ENCODE peak calls at places on chromosome 17, in five cellular contexts. One of them, this sample, is unnamed.

GRCh38 chr17:65783845-65784334 is 222.4 kb upstream of the AXIN2 start:
- DNase-seq in suprapubic skin: no peak
- DNase-seq in upper lobe of left lung: no peak
- DNase-seq in SJCRH30: no peak
- DNase-seq in breast epithelium: no peak
- DNase-seq in this sample: no peak

GRCh38 chr17:31740611-31741082 is 118.4 kb downstream of the COPRS start:
- DNase-seq in suprapubic skin: no peak
- DNase-seq in upper lobe of left lung: no peak
- DNase-seq in SJCRH30: no peak
- DNase-seq in breast epithelium: no peak
- DNase-seq in this sample: no peak

GRCh38 chr17:10681866-10682446 is 15.4 kb downstream of the SCO1 start:
- DNase-seq in suprapubic skin: no peak
- DNase-seq in upper lobe of left lung: no peak
- DNase-seq in SJCRH30: no peak
- DNase-seq in breast epithelium: no peak
- DNase-seq in this sample: no peak

GRCh38 chr17:18323507-18324139 is 8.5 kb downstream of the SMCR8 start:
- DNase-seq in suprapubic skin: no peak
- DNase-seq in upper lobe of left lung: no peak
- DNase-seq in SJCRH30: no peak
- DNase-seq in breast epithelium: no peak
- DNase-seq in this sample: no peak

GRCh38 chr17:2704031-2704889 is 7.3 kb downstream of the CLUH start:
- DNase-seq in suprapubic skin: no peak
- DNase-seq in upper lobe of left lung: no peak
- DNase-seq in SJCRH30: no peak
- DNase-seq in breast epithelium: peak; percentile 50
- DNase-seq in this sample: no peak

GRCh38 chr17:2025622-2026309 is 632 bp upstream of the RTN4RL1 start:
- DNase-seq in suprapubic skin: peak; percentile 91
- DNase-seq in upper lobe of left lung: peak; percentile 75
- DNase-seq in SJCRH30: peak; percentile 65
- DNase-seq in breast epithelium: peak; percentile 85
- DNase-seq in this sample: no peak

GRCh38 chr17:64386412-64387144 is 4.1 kb downstream of the PECAM1 start:
- DNase-seq in suprapubic skin: no peak
- DNase-seq in upper lobe of left lung: no peak
- DNase-seq in SJCRH30: no peak
- DNase-seq in breast epithelium: no peak
- DNase-seq in this sample: no peak

GRCh38 chr17:77527836-77528505 is 387.2 kb downstream of the SEC14L1 start:
- DNase-seq in suprapubic skin: no peak
- DNase-seq in upper lobe of left lung: no peak
- DNase-seq in SJCRH30: no peak
- DNase-seq in breast epithelium: no peak
- DNase-seq in this sample: no peak

GRCh38 chr17:39261286-39261685 is 35.5 kb upstream of the STAC2 start:
- DNase-seq in suprapubic skin: no peak
- DNase-seq in upper lobe of left lung: no peak
- DNase-seq in SJCRH30: no peak
- DNase-seq in breast epithelium: no peak
- DNase-seq in this sample: no peak

GRCh38 chr17:47315451-47316266 is 8.1 kb upstream of the EFCAB13 start:
- DNase-seq in suprapubic skin: no peak
- DNase-seq in upper lobe of left lung: no peak
- DNase-seq in SJCRH30: peak; percentile 53
- DNase-seq in breast epithelium: no peak
- DNase-seq in this sample: no peak

GRCh38 chr17:61660726-61661125 is 69.7 kb upstream of the NACA2 start:
- DNase-seq in suprapubic skin: no peak
- DNase-seq in upper lobe of left lung: no peak
- DNase-seq in SJCRH30: no peak
- DNase-seq in breast epithelium: no peak
- DNase-seq in this sample: no peak

GRCh38 chr17:58330997-58331814 is 2.6 kb upstream of the TSPOAP1 start:
- DNase-seq in suprapubic skin: no peak
- DNase-seq in upper lobe of left lung: peak; percentile 77
- DNase-seq in SJCRH30: no peak
- DNase-seq in breast epithelium: no peak
- DNase-seq in this sample: no peak

GRCh38 chr17:2723505-2723996 is 12.0 kb upstream of the CLUH start:
- DNase-seq in suprapubic skin: no peak
- DNase-seq in upper lobe of left lung: no peak
- DNase-seq in SJCRH30: no peak
- DNase-seq in breast epithelium: no peak
- DNase-seq in this sample: no peak

GRCh38 chr17:28973414-28973813 is 22.1 kb upstream of the PHF12 start:
- DNase-seq in suprapubic skin: no peak
- DNase-seq in upper lobe of left lung: peak; percentile 37
- DNase-seq in SJCRH30: peak; percentile 82
- DNase-seq in breast epithelium: no peak
- DNase-seq in this sample: no peak

GRCh38 chr17:71494045-71494444 is 626.8 kb upstream of the SOX9 start:
- DNase-seq in suprapubic skin: no peak
- DNase-seq in upper lobe of left lung: no peak
- DNase-seq in SJCRH30: no peak
- DNase-seq in breast epithelium: no peak
- DNase-seq in this sample: no peak

GRCh38 chr17:43360376-43360738 is 38.4 kb upstream of the ARL4D start:
- DNase-seq in suprapubic skin: no peak
- DNase-seq in upper lobe of left lung: no peak
- DNase-seq in SJCRH30: peak; percentile 37
- DNase-seq in breast epithelium: no peak
- DNase-seq in this sample: no peak

GRCh38 chr17:21239680-21240374 is 13.4 kb downstream of the NATD1 start:
- DNase-seq in suprapubic skin: no peak
- DNase-seq in upper lobe of left lung: no peak
- DNase-seq in SJCRH30: no peak
- DNase-seq in breast epithelium: no peak
- DNase-seq in this sample: no peak

GRCh38 chr17:7098802-7099459 is 15.7 kb downstream of the ASGR2 start:
- DNase-seq in suprapubic skin: no peak
- DNase-seq in upper lobe of left lung: no peak
- DNase-seq in SJCRH30: no peak
- DNase-seq in breast epithelium: no peak
- DNase-seq in this sample: no peak

GRCh38 chr17:81083125-81083765 is 48.3 kb downstream of the BAIAP2 start:
- DNase-seq in suprapubic skin: no peak
- DNase-seq in upper lobe of left lung: peak; percentile 93
- DNase-seq in SJCRH30: no peak
- DNase-seq in breast epithelium: peak; percentile 84
- DNase-seq in this sample: no peak

GRCh38 chr17:19940722-19941464 is 36.7 kb downstream of the AKAP10 start:
- DNase-seq in suprapubic skin: no peak
- DNase-seq in upper lobe of left lung: no peak
- DNase-seq in SJCRH30: no peak
- DNase-seq in breast epithelium: no peak
- DNase-seq in this sample: no peak

GRCh38 chr17:40836020-40836419 is 13.6 kb upstream of the KRT10 start:
- DNase-seq in suprapubic skin: no peak
- DNase-seq in upper lobe of left lung: no peak
- DNase-seq in SJCRH30: no peak
- DNase-seq in breast epithelium: no peak
- DNase-seq in this sample: no peak

GRCh38 chr17:33269337-33270060 is 23.6 kb downstream of the ASIC2 start:
- DNase-seq in suprapubic skin: no peak
- DNase-seq in upper lobe of left lung: no peak
- DNase-seq in SJCRH30: no peak
- DNase-seq in breast epithelium: no peak
- DNase-seq in this sample: no peak

GRCh38 chr17:68222586-68222985 is 25.3 kb upstream of the AMZ2 start:
- DNase-seq in suprapubic skin: no peak
- DNase-seq in upper lobe of left lung: no peak
- DNase-seq in SJCRH30: no peak
- DNase-seq in breast epithelium: no peak
- DNase-seq in this sample: no peak

GRCh38 chr17:61517843-61518606 is 65.8 kb downstream of the TBX4 start:
- DNase-seq in suprapubic skin: no peak
- DNase-seq in upper lobe of left lung: no peak
- DNase-seq in SJCRH30: no peak
- DNase-seq in breast epithelium: no peak
- DNase-seq in this sample: no peak

GRCh38 chr17:45087496-45087975 is 26.4 kb downstream of the NMT1 start:
- DNase-seq in suprapubic skin: no peak
- DNase-seq in upper lobe of left lung: no peak
- DNase-seq in SJCRH30: no peak
- DNase-seq in breast epithelium: no peak
- DNase-seq in this sample: no peak

GRCh38 chr17:40168262-40168832 is 8.9 kb upstream of the RAPGEFL1 start:
- DNase-seq in suprapubic skin: no peak
- DNase-seq in upper lobe of left lung: peak; percentile 45
- DNase-seq in SJCRH30: peak; percentile 31
- DNase-seq in breast epithelium: no peak
- DNase-seq in this sample: no peak

GRCh38 chr17:28506763-28507487 is 777 bp downstream of the FOXN1 start:
- DNase-seq in suprapubic skin: no peak
- DNase-seq in upper lobe of left lung: no peak
- DNase-seq in SJCRH30: no peak
- DNase-seq in breast epithelium: no peak
- DNase-seq in this sample: no peak

GRCh38 chr17:77281904-77282367 is 141.2 kb downstream of the SEC14L1 start:
- DNase-seq in suprapubic skin: no peak
- DNase-seq in upper lobe of left lung: peak; percentile 43
- DNase-seq in SJCRH30: no peak
- DNase-seq in breast epithelium: no peak
- DNase-seq in this sample: no peak

GRCh38 chr17:76268015-76268749 is 3.0 kb downstream of the UBALD2 start:
- DNase-seq in suprapubic skin: peak; percentile 93
- DNase-seq in upper lobe of left lung: peak; percentile 95
- DNase-seq in SJCRH30: no peak
- DNase-seq in breast epithelium: no peak
- DNase-seq in this sample: no peak
- H3K27ac ChIP-seq in suprapubic skin: peak overlapping the region; percentile 56
- H3K27ac ChIP-seq in upper lobe of left lung: peak overlapping the region; percentile 96
- H3K27ac ChIP-seq in SJCRH30: no peak overlapping the region
- H3K27ac ChIP-seq in breast epithelium: peak overlapping the region; percentile 84
- H3K27ac ChIP-seq in this sample: no peak overlapping the region

GRCh38 chr17:15886804-15887203 is 58.1 kb upstream of the ADORA2B start:
- DNase-seq in suprapubic skin: no peak
- DNase-seq in upper lobe of left lung: peak; percentile 45
- DNase-seq in SJCRH30: no peak
- DNase-seq in breast epithelium: no peak
- DNase-seq in this sample: no peak
- H3K4me1 ChIP-seq in suprapubic skin: no peaks in the 10 kb centered on the region
- H3K4me1 ChIP-seq in upper lobe of left lung: peaks cover 3% of the 10 kb centered on the region
- H3K4me1 ChIP-seq in SJCRH30: no peaks in the 10 kb centered on the region
- H3K4me1 ChIP-seq in breast epithelium: no peaks in the 10 kb centered on the region
- H3K4me1 ChIP-seq in this sample: no peaks in the 10 kb centered on the region

GRCh38 chr17:83111516-83112282 is 32.3 kb downstream of the METRNL start:
- DNase-seq in suprapubic skin: no peak
- DNase-seq in upper lobe of left lung: no peak
- DNase-seq in SJCRH30: no peak
- DNase-seq in breast epithelium: no peak
- DNase-seq in this sample: no peak

GRCh38 chr17:83108709-83109108 is 29.3 kb downstream of the METRNL start:
- DNase-seq in suprapubic skin: no peak
- DNase-seq in upper lobe of left lung: no peak
- DNase-seq in SJCRH30: no peak
- DNase-seq in breast epithelium: no peak
- DNase-seq in this sample: no peak

GRCh38 chr17:83110755-83111154 is 31.3 kb downstream of the METRNL start:
- DNase-seq in suprapubic skin: no peak
- DNase-seq in upper lobe of left lung: no peak
- DNase-seq in SJCRH30: no peak
- DNase-seq in breast epithelium: no peak
- DNase-seq in this sample: no peak

GRCh38 chr17:83109386-83109785 is 30.0 kb downstream of the METRNL start:
- DNase-seq in suprapubic skin: no peak
- DNase-seq in upper lobe of left lung: no peak
- DNase-seq in SJCRH30: no peak
- DNase-seq in breast epithelium: no peak
- DNase-seq in this sample: no peak

GRCh38 chr17:83109793-83110645 is 30.6 kb downstream of the METRNL start:
- DNase-seq in suprapubic skin: peak; percentile 98
- DNase-seq in upper lobe of left lung: peak; percentile 93
- DNase-seq in SJCRH30: peak; percentile 99
- DNase-seq in breast epithelium: peak; percentile 94
- DNase-seq in this sample: peak; percentile 98
- H3K27ac ChIP-seq in suprapubic skin: peak overlapping the region; percentile 82
- H3K27ac ChIP-seq in upper lobe of left lung: peak overlapping the region; percentile 90
- H3K27ac ChIP-seq in SJCRH30: peak overlapping the region; percentile 95
- H3K27ac ChIP-seq in breast epithelium: peak overlapping the region; percentile 83
- H3K27ac ChIP-seq in this sample: peak overlapping the region; percentile 89

GRCh38 chr17:79844869-79845600 is 5.8 kb upstream of the CBX4 start:
- DNase-seq in suprapubic skin: no peak
- DNase-seq in upper lobe of left lung: peak; percentile 55
- DNase-seq in SJCRH30: peak; percentile 65
- DNase-seq in breast epithelium: no peak
- DNase-seq in this sample: no peak
- H3K4me1 ChIP-seq in suprapubic skin: peaks cover 59% of the 10 kb centered on the region
- H3K4me1 ChIP-seq in upper lobe of left lung: peaks cover 50% of the 10 kb centered on the region
- H3K4me1 ChIP-seq in SJCRH30: peaks cover 10% of the 10 kb centered on the region
- H3K4me1 ChIP-seq in breast epithelium: peaks cover 14% of the 10 kb centered on the region
- H3K4me1 ChIP-seq in this sample: peaks cover 49% of the 10 kb centered on the region

DNA sequence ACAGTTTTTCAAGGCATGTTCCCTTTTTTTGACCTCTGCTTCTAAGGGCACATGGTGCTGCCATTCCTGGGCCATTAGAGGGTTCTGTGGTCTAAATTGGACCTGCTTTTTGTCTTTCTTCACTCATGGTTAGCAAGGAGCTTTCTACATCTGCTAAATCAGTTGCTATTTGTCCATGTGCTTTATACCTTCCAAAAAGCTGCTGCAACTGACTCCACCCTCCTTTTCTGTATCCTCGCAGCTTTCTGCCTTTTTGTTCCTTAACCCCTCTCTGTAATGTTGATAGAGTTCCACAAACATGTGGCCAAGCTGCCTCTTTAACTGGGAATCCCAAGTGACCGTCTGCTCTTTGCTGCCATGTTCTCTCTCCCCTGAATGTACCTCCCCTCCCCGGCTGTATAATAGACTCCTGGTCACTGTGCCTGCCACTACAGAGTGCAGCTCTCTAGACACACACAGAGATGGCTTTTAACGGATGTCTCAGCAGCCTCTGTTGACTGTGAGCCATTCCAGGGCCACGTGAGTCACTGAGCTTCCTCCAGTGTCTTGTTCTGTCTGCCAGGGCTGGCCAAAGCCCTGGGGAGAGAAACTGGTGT is 57.4 kb upstream of the TEKT3 start:
- DNase-seq in suprapubic skin: no peak
- DNase-seq in upper lobe of left lung: no peak
- DNase-seq in SJCRH30: no peak
- DNase-seq in breast epithelium: no peak
- DNase-seq in this sample: no peak
- H3K27ac ChIP-seq in suprapubic skin: peak overlapping the region; percentile 75
- H3K27ac ChIP-seq in upper lobe of left lung: peak overlapping the region; percentile 50
- H3K27ac ChIP-seq in SJCRH30: peak overlapping the region; percentile 17
- H3K27ac ChIP-seq in breast epithelium: peak overlapping the region; percentile 77
- H3K27ac ChIP-seq in this sample: no peak overlapping the region

DNA sequence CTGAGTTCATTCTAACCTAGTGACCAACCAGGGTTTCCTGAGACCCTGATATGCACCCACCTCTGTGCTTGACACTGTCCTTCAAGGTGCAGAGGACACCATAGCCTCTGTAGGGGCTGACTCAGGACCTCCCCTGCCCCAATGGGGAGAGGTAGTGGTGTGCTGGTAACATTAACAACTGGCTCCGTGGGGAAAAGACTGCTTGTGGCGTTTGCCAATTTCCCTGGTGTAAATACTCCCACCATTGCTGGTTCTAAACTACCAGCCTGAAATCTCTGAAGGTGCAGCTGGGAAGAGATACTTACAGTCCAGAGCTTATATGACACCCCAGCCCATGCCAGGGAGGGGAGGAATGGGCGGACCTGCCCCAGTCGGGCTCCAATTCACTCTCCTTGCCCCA is 54.9 kb downstream of the ENGASE start:
- DNase-seq in suprapubic skin: no peak
- DNase-seq in upper lobe of left lung: no peak
- DNase-seq in SJCRH30: no peak
- DNase-seq in breast epithelium: no peak
- DNase-seq in this sample: no peak
- H3K4me1 ChIP-seq in suprapubic skin: no peaks in the 10 kb centered on the region
- H3K4me1 ChIP-seq in upper lobe of left lung: no peaks in the 10 kb centered on the region
- H3K4me1 ChIP-seq in SJCRH30: no peaks in the 10 kb centered on the region
- H3K4me1 ChIP-seq in breast epithelium: no peaks in the 10 kb centered on the region
- H3K4me1 ChIP-seq in this sample: no peaks in the 10 kb centered on the region

This sample was measured in thoracic aorta.